ENCODE peak calls at places on chromosomes 1 and 21, in four cellular contexts. N is GM12878, M is HepG2, B is H1. E is an unnamed sample.

GRCh38 chr21:35375115-35375514 is 326.0 kb upstream of the RUNX1 start:
- DNase-seq in N (no peak), M (no peak), B (no peak), E (no peak)

GRCh38 chr21:31961704-31962103 is 88.9 kb downstream of the HUNK start:
- DNase-seq in M (no peak), N (no peak), B (no peak), E (no peak)

GRCh38 chr21:45091540-45092322 is 17.4 kb downstream of the ADARB1 start:
- DNase-seq in B (no peak), M (no peak), N (no peak), E (no peak)

GRCh38 chr1:224333939-224334701 is 4.1 kb upstream of the NVL start:
- DNase-seq in N (peak), B (no peak), M (no peak), E (no peak)

GRCh38 chr1:6258675-6259074 is 2.2 kb downstream of the GPR153 start:
- DNase-seq in B (no peak), M (no peak), N (no peak), E (no peak)

GRCh38 chr1:242139437-242139836 is 140.5 kb upstream of the MAP1LC3C start:
- DNase-seq in M (no peak), B (no peak), N (peak), E (no peak)

GRCh38 chr1:198730952-198731351 is 92.1 kb downstream of the PTPRC start:
- DNase-seq in M (no peak), B (no peak), N (no peak), E (no peak)

GRCh38 chr1:210792703-210793102 is 341.2 kb downstream of the KCNH1 start:
- DNase-seq in M (no peak), N (no peak), B (no peak), E (no peak)

GRCh38 chr1:17440827-17441168 is 1.3 kb upstream of the RCC2 start:
- DNase-seq in N (no peak), M (no peak), B (no peak), E (no peak)

GRCh38 chr1:232510367-232511110 is 119.4 kb downstream of the SIPA1L2 start:
- DNase-seq in N (no peak), M (no peak), B (no peak), E (no peak)

GRCh38 chr1:232511172-232511571 is 118.8 kb downstream of the SIPA1L2 start:
- DNase-seq in M (no peak), N (no peak), B (no peak), E (no peak)

GRCh38 chr1:232509570-232509969 is 120.4 kb downstream of the SIPA1L2 start:
- DNase-seq in M (no peak), N (no peak), B (no peak), E (no peak)

GRCh38 chr1:232515706-232516105 is 114.2 kb downstream of the SIPA1L2 start:
- DNase-seq in N (no peak), B (no peak), M (no peak), E (no peak)

GRCh38 chr1:232512712-232513111 is 117.2 kb downstream of the SIPA1L2 start:
- DNase-seq in M (no peak), N (no peak), B (no peak), E (no peak)
- TF ChIP-seq SUZ12 in M (no peak), N (no peak), B (no peak), E (no peak)

GRCh38 chr1:234725177-234726132 is 115.5 kb upstream of the IRF2BP2 start:
- DNase-seq in M (no peak), B (no peak), N (no peak), E (no peak)
- TF ChIP-seq YY1 in M (no peak), B (no peak), N (no peak), E (no peak)

GRCh38 chr1:58596631-58597052 is 19.6 kb upstream of the TACSTD2 start:
- DNase-seq in N (no peak), B (no peak), M (no peak), E (no peak)
- TF ChIP-seq SUZ12 in N (no peak), B (no peak), M (no peak), E (no peak)

GRCh38 chr1:180458807-180459206 is 43.6 kb downstream of the ACBD6 start:
- DNase-seq in B (no peak), M (no peak), N (no peak), E (no peak)
- TF ChIP-seq YY1 in B (no peak), M (no peak), N (no peak), E (no peak)

GRCh38 chr1:187788686-187789085 is 959.9 kb downstream of the PLA2G4A start:
- DNase-seq in N (no peak), M (no peak), B (no peak), E (no peak)
- TF ChIP-seq SUZ12 in N (no peak), M (no peak), B (no peak), E (no peak)

GRCh38 chr1:62528015-62528414 is 69.3 kb upstream of the ANGPTL3 start:
- DNase-seq in N (no peak), M (no peak), B (no peak), E (no peak)
- TF ChIP-seq YY1 in N (no peak), M (no peak), B (no peak), E (no peak)